ENCODE peak calls at places on chromosomes 16 and 17, in eight cellular contexts. One of them, this sample, is unnamed.

GRCh38 chr17:51372345-51373004 is 112.1 kb downstream of the UTP18 start:
- DNase-seq in dorsolateral prefrontal cortex: peak
- DNase-seq in endothelial cell of umbilical vein: peak
- DNase-seq in Peyer's patch: peak
- DNase-seq in pancreas: peak
- DNase-seq in lung: peak
- DNase-seq in fibroblast of villous mesenchyme: peak
- DNase-seq in progenitor cell of endocrine pancreas: no peak
- DNase-seq in this sample: no peak

GRCh38 chr17:17348872-17349723 is 45.9 kb downstream of the NT5M start:
- DNase-seq in dorsolateral prefrontal cortex: no peak
- DNase-seq in endothelial cell of umbilical vein: no peak
- DNase-seq in Peyer's patch: no peak
- DNase-seq in pancreas: no peak
- DNase-seq in lung: no peak
- DNase-seq in fibroblast of villous mesenchyme: peak
- DNase-seq in progenitor cell of endocrine pancreas: no peak
- DNase-seq in this sample: no peak

GRCh38 chr16:6634151-6634550 is 698.5 kb upstream of the RBFOX1 start:
- DNase-seq in dorsolateral prefrontal cortex: no peak
- DNase-seq in endothelial cell of umbilical vein: no peak
- DNase-seq in Peyer's patch: no peak
- DNase-seq in pancreas: peak
- DNase-seq in lung: no peak
- DNase-seq in fibroblast of villous mesenchyme: no peak
- DNase-seq in progenitor cell of endocrine pancreas: no peak
- DNase-seq in this sample: no peak

GRCh38 chr17:14197582-14197981 is 39.1 kb downstream of the CDRT15 start:
- DNase-seq in dorsolateral prefrontal cortex: no peak
- DNase-seq in endothelial cell of umbilical vein: no peak
- DNase-seq in Peyer's patch: peak
- DNase-seq in pancreas: no peak
- DNase-seq in lung: no peak
- DNase-seq in fibroblast of villous mesenchyme: no peak
- DNase-seq in progenitor cell of endocrine pancreas: no peak
- DNase-seq in this sample: no peak

GRCh38 chr16:3999479-3999868 is 116.8 kb downstream of the ADCY9 start:
- DNase-seq in dorsolateral prefrontal cortex: no peak
- DNase-seq in endothelial cell of umbilical vein: no peak
- DNase-seq in Peyer's patch: no peak
- DNase-seq in pancreas: no peak
- DNase-seq in lung: no peak
- DNase-seq in fibroblast of villous mesenchyme: peak
- DNase-seq in progenitor cell of endocrine pancreas: no peak
- DNase-seq in this sample: peak

GRCh38 chr17:78265121-78265520 is 33.7 kb downstream of the TMEM235 start:
- DNase-seq in dorsolateral prefrontal cortex: no peak
- DNase-seq in endothelial cell of umbilical vein: no peak
- DNase-seq in Peyer's patch: no peak
- DNase-seq in pancreas: no peak
- DNase-seq in lung: no peak
- DNase-seq in fibroblast of villous mesenchyme: no peak
- DNase-seq in progenitor cell of endocrine pancreas: no peak
- DNase-seq in this sample: no peak

GRCh38 chr17:39622380-39623006 is 4.3 kb upstream of the PPP1R1B start:
- DNase-seq in dorsolateral prefrontal cortex: no peak
- DNase-seq in endothelial cell of umbilical vein: no peak
- DNase-seq in Peyer's patch: peak
- DNase-seq in pancreas: no peak
- DNase-seq in lung: no peak
- DNase-seq in fibroblast of villous mesenchyme: no peak
- DNase-seq in progenitor cell of endocrine pancreas: no peak
- DNase-seq in this sample: no peak

GRCh38 chr17:29045026-29045425 is 2.1 kb downstream of the PIPOX start:
- DNase-seq in dorsolateral prefrontal cortex: no peak
- DNase-seq in endothelial cell of umbilical vein: no peak
- DNase-seq in Peyer's patch: no peak
- DNase-seq in pancreas: no peak
- DNase-seq in lung: no peak
- DNase-seq in fibroblast of villous mesenchyme: no peak
- DNase-seq in progenitor cell of endocrine pancreas: no peak
- DNase-seq in this sample: no peak

GRCh38 chr16:67537636-67538591 is 9.3 kb downstream of the RIPOR1 start:
- DNase-seq in dorsolateral prefrontal cortex: no peak
- DNase-seq in endothelial cell of umbilical vein: peak
- DNase-seq in Peyer's patch: peak
- DNase-seq in pancreas: peak
- DNase-seq in lung: peak
- DNase-seq in fibroblast of villous mesenchyme: peak
- DNase-seq in progenitor cell of endocrine pancreas: no peak
- DNase-seq in this sample: peak

GRCh38 chr16:83945587-83945986 is 7.5 kb upstream of the OSGIN1 start:
- DNase-seq in dorsolateral prefrontal cortex: no peak
- DNase-seq in endothelial cell of umbilical vein: no peak
- DNase-seq in Peyer's patch: no peak
- DNase-seq in pancreas: no peak
- DNase-seq in lung: no peak
- DNase-seq in fibroblast of villous mesenchyme: no peak
- DNase-seq in progenitor cell of endocrine pancreas: no peak
- DNase-seq in this sample: no peak

GRCh38 chr17:63600569-63601438 is at the start of gene TACO1:
- DNase-seq in dorsolateral prefrontal cortex: peak
- DNase-seq in endothelial cell of umbilical vein: peak
- DNase-seq in Peyer's patch: peak
- DNase-seq in pancreas: peak
- DNase-seq in lung: peak
- DNase-seq in fibroblast of villous mesenchyme: peak
- DNase-seq in progenitor cell of endocrine pancreas: peak
- DNase-seq in this sample: peak

GRCh38 chr17:14672830-14673229 is 371.9 kb downstream of the HS3ST3B1 start:
- DNase-seq in dorsolateral prefrontal cortex: no peak
- DNase-seq in endothelial cell of umbilical vein: no peak
- DNase-seq in Peyer's patch: no peak
- DNase-seq in pancreas: peak
- DNase-seq in lung: peak
- DNase-seq in fibroblast of villous mesenchyme: peak
- DNase-seq in progenitor cell of endocrine pancreas: no peak
- DNase-seq in this sample: no peak

GRCh38 chr16:84599528-84600202 is 18.2 kb downstream of the COTL1 start:
- DNase-seq in dorsolateral prefrontal cortex: no peak
- DNase-seq in endothelial cell of umbilical vein: peak
- DNase-seq in Peyer's patch: peak
- DNase-seq in pancreas: no peak
- DNase-seq in lung: peak
- DNase-seq in fibroblast of villous mesenchyme: peak
- DNase-seq in progenitor cell of endocrine pancreas: no peak
- DNase-seq in this sample: peak

GRCh38 chr16:87487361-87487924 is 5.4 kb downstream of the ZCCHC14 start:
- DNase-seq in dorsolateral prefrontal cortex: no peak
- DNase-seq in endothelial cell of umbilical vein: no peak
- DNase-seq in Peyer's patch: no peak
- DNase-seq in pancreas: peak
- DNase-seq in lung: peak
- DNase-seq in fibroblast of villous mesenchyme: peak
- DNase-seq in progenitor cell of endocrine pancreas: no peak
- DNase-seq in this sample: peak

GRCh38 chr17:61139219-61139618 is 260.4 kb upstream of the TBX2 start:
- DNase-seq in dorsolateral prefrontal cortex: no peak
- DNase-seq in endothelial cell of umbilical vein: no peak
- DNase-seq in Peyer's patch: peak
- DNase-seq in pancreas: no peak
- DNase-seq in lung: no peak
- DNase-seq in fibroblast of villous mesenchyme: peak
- DNase-seq in progenitor cell of endocrine pancreas: no peak
- DNase-seq in this sample: no peak

GRCh38 chr16:23700509-23700908 is 12.5 kb downstream of the ERN2 start:
- DNase-seq in dorsolateral prefrontal cortex: no peak
- DNase-seq in endothelial cell of umbilical vein: no peak
- DNase-seq in Peyer's patch: no peak
- DNase-seq in pancreas: no peak
- DNase-seq in lung: no peak
- DNase-seq in fibroblast of villous mesenchyme: no peak
- DNase-seq in progenitor cell of endocrine pancreas: no peak
- DNase-seq in this sample: no peak

GRCh38 chr17:29140051-29140582 is 40.1 kb downstream of the MYO18A start:
- DNase-seq in dorsolateral prefrontal cortex: peak
- DNase-seq in endothelial cell of umbilical vein: peak
- DNase-seq in Peyer's patch: peak
- DNase-seq in pancreas: peak
- DNase-seq in lung: peak
- DNase-seq in fibroblast of villous mesenchyme: peak
- DNase-seq in progenitor cell of endocrine pancreas: no peak
- DNase-seq in this sample: peak

GRCh38 chr17:17729620-17730249 is 48.5 kb downstream of the RAI1 start:
- DNase-seq in dorsolateral prefrontal cortex: no peak
- DNase-seq in endothelial cell of umbilical vein: no peak
- DNase-seq in Peyer's patch: peak
- DNase-seq in pancreas: no peak
- DNase-seq in lung: no peak
- DNase-seq in fibroblast of villous mesenchyme: no peak
- DNase-seq in progenitor cell of endocrine pancreas: peak
- DNase-seq in this sample: no peak

GRCh38 chr17:80943346-80944145 is 48.1 kb upstream of the CHMP6 start:
- DNase-seq in dorsolateral prefrontal cortex: no peak
- DNase-seq in endothelial cell of umbilical vein: no peak
- DNase-seq in Peyer's patch: no peak
- DNase-seq in pancreas: no peak
- DNase-seq in lung: no peak
- DNase-seq in fibroblast of villous mesenchyme: no peak
- DNase-seq in progenitor cell of endocrine pancreas: no peak
- DNase-seq in this sample: peak

GRCh38 chr17:73165616-73166404 is 1.0 kb downstream of the SSTR2 start:
- DNase-seq in dorsolateral prefrontal cortex: no peak
- DNase-seq in endothelial cell of umbilical vein: no peak
- DNase-seq in Peyer's patch: no peak
- DNase-seq in pancreas: no peak
- DNase-seq in lung: no peak
- DNase-seq in fibroblast of villous mesenchyme: no peak
- DNase-seq in progenitor cell of endocrine pancreas: no peak
- DNase-seq in this sample: peak

GRCh38 chr17:7842380-7842949 is 8.4 kb downstream of the KDM6B start:
- DNase-seq in dorsolateral prefrontal cortex: no peak
- DNase-seq in endothelial cell of umbilical vein: peak
- DNase-seq in Peyer's patch: peak
- DNase-seq in pancreas: peak
- DNase-seq in lung: peak
- DNase-seq in fibroblast of villous mesenchyme: peak
- DNase-seq in progenitor cell of endocrine pancreas: no peak
- DNase-seq in this sample: no peak
- TF ChIP-seq CTCF in dorsolateral prefrontal cortex: no peak
- TF ChIP-seq CTCF in endothelial cell of umbilical vein: no peak
- TF ChIP-seq CTCF in Peyer's patch: no peak
- TF ChIP-seq CTCF in pancreas: no peak
- TF ChIP-seq CTCF in lung: no peak
- TF ChIP-seq CTCF in fibroblast of villous mesenchyme: no peak
- TF ChIP-seq CTCF in progenitor cell of endocrine pancreas: no peak
- TF ChIP-seq CTCF in this sample: no peak

GRCh38 chr16:27515874-27516353 is 33.8 kb downstream of the GTF3C1 start:
- DNase-seq in dorsolateral prefrontal cortex: no peak
- DNase-seq in endothelial cell of umbilical vein: peak
- DNase-seq in Peyer's patch: no peak
- DNase-seq in pancreas: peak
- DNase-seq in lung: no peak
- DNase-seq in fibroblast of villous mesenchyme: no peak
- DNase-seq in progenitor cell of endocrine pancreas: no peak
- DNase-seq in this sample: peak
- TF ChIP-seq CTCF in dorsolateral prefrontal cortex: peak
- TF ChIP-seq CTCF in endothelial cell of umbilical vein: peak
- TF ChIP-seq CTCF in Peyer's patch: peak
- TF ChIP-seq CTCF in pancreas: peak
- TF ChIP-seq CTCF in lung: no peak
- TF ChIP-seq CTCF in fibroblast of villous mesenchyme: peak
- TF ChIP-seq CTCF in progenitor cell of endocrine pancreas: peak
- TF ChIP-seq CTCF in this sample: peak

DNA sequence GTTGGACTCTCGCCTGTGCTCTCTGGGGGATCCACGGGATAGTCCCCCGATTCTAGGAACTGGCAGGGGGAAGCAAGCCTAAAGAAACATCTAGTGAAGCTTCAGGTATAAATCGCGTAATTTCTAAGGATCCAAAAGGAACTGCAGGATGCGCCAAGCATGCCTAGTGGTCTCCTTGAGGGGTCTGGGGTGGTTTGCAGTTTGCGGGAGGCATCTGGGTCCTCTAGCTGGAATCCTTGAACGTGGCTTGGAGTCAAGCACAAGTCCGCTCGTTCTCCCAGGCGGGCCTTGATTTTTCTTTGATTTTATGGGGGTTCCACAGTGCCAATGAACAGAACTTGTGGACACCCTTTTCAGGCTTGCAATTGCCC is 1000.5 kb downstream of the KCNJ18 start:
- DNase-seq in dorsolateral prefrontal cortex: no peak
- DNase-seq in endothelial cell of umbilical vein: no peak
- DNase-seq in Peyer's patch: no peak
- DNase-seq in pancreas: no peak
- DNase-seq in lung: no peak
- DNase-seq in fibroblast of villous mesenchyme: no peak
- DNase-seq in progenitor cell of endocrine pancreas: no peak
- DNase-seq in this sample: no peak
- TF ChIP-seq CTCF in dorsolateral prefrontal cortex: no peak
- TF ChIP-seq CTCF in endothelial cell of umbilical vein: no peak
- TF ChIP-seq CTCF in Peyer's patch: no peak
- TF ChIP-seq CTCF in pancreas: no peak
- TF ChIP-seq CTCF in lung: no peak
- TF ChIP-seq CTCF in fibroblast of villous mesenchyme: no peak
- TF ChIP-seq CTCF in progenitor cell of endocrine pancreas: no peak
- TF ChIP-seq CTCF in this sample: no peak

DNA sequence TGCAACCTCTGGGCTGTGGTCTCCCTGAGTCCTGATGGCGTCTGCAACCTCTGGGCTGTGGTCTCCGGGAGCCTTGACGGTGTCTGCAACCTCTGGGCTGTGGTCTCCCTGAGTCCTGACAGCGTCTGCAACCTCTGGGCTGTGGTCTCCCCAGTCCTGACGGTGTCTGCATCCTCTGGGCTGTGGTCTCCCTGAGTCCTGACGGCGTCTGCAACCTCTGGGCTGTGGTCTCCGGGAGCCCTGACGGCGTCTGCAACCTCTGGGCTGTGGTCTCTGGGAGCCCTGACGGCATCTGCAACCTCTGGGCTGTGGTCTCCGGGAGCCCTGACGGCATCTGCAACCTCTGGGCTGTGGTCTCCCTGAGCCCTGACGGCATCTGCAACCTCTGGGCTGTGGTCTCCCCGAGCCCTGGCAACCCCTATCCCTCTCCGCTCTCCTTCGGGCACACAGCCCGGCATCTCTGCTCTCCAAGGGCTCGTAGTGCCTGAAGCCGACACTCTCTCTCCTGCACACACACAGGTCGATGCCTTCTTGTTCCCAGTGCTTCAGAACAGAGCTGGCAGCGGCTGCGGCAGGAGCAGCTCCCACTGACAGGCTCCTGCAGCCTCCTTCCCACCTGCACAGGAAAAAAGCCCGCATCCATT is 45.6 kb downstream of the METRNL start:
- DNase-seq in dorsolateral prefrontal cortex: no peak
- DNase-seq in endothelial cell of umbilical vein: no peak
- DNase-seq in Peyer's patch: no peak
- DNase-seq in pancreas: no peak
- DNase-seq in lung: no peak
- DNase-seq in fibroblast of villous mesenchyme: no peak
- DNase-seq in progenitor cell of endocrine pancreas: no peak
- DNase-seq in this sample: no peak
- TF ChIP-seq CTCF in dorsolateral prefrontal cortex: no peak
- TF ChIP-seq CTCF in endothelial cell of umbilical vein: no peak
- TF ChIP-seq CTCF in Peyer's patch: no peak
- TF ChIP-seq CTCF in pancreas: no peak
- TF ChIP-seq CTCF in lung: no peak
- TF ChIP-seq CTCF in fibroblast of villous mesenchyme: no peak
- TF ChIP-seq CTCF in progenitor cell of endocrine pancreas: no peak
- TF ChIP-seq CTCF in this sample: no peak

This sample was measured in glutamatergic neuron.